ENCODE peak calls at places on chromosomes 2 and 18, in nine cellular contexts. B is GOT3; V is NCI-H748 treated with DMSO at 0.1 percent for 48 hours; E is lower lobe of right lung; T is AG04449; H is prostate gland; D is NCI-H2029; J is stimulated activated naive CD8-positive, alpha-beta T cell treated with anti-CD3 and anti-CD28 coated beads, Interleukin-15, amount 100 ng/mL, for 72 hours; U is GM19239. Z is an unnamed sample.
A peak's percentile ranks its signal among the peaks of the same experiment; 100 is the strongest.

GRCh38 chr2:161415041-161415440 is 1.1 kb upstream of the TBR1 start:
- DNase-seq in B (no peak), V (peak; percentile 47), E (no peak), T (no peak), H (no peak), D (no peak), J (peak; percentile 27), U (no peak), Z (no peak)

GRCh38 chr2:20561703-20562454 is 89.0 kb downstream of the HS1BP3 start:
- DNase-seq in B (no peak), V (no peak), E (no peak), T (peak; percentile 42), H (no peak), D (no peak), J (no peak), U (no peak), Z (no peak)

GRCh38 chr18:38297910-38298309 is 732.3 kb upstream of the CELF4 start:
- DNase-seq in B (no peak), V (no peak), E (no peak), T (no peak), H (no peak), D (no peak), J (no peak), U (no peak), Z (no peak)

GRCh38 chr2:134866498-134867099 is 28.2 kb downstream of the ACMSD start:
- DNase-seq in B (no peak), V (no peak), E (no peak), T (peak; percentile 17), H (no peak), D (no peak), J (no peak), U (no peak), Z (no peak)

GRCh38 chr2:78427170-78427569 is 598.3 kb upstream of the REG3G start:
- DNase-seq in B (no peak), V (no peak), E (no peak), T (no peak), H (no peak), D (no peak), J (no peak), U (no peak), Z (no peak)

GRCh38 chr2:16417711-16418110 is 247.9 kb downstream of the CYRIA start:
- DNase-seq in B (no peak), V (no peak), E (no peak), T (no peak), H (no peak), D (no peak), J (no peak), U (no peak), Z (no peak)

GRCh38 chr2:234029150-234029733 is 21.3 kb upstream of the SPP2 start:
- DNase-seq in B (no peak), V (no peak), E (no peak), T (no peak), H (no peak), D (no peak), J (no peak), U (no peak), Z (no peak)

GRCh38 chr2:44273596-44273995 is 1.7 kb upstream of the SLC3A1 start:
- DNase-seq in B (no peak), V (no peak), E (no peak), T (no peak), H (no peak), D (no peak), J (no peak), U (no peak), Z (no peak)

GRCh38 chr2:210157546-210157945 is 13.7 kb downstream of the KANSL1L start:
- DNase-seq in B (no peak), V (no peak), E (no peak), T (no peak), H (no peak), D (no peak), J (no peak), U (no peak), Z (no peak)